ENCODE peak calls at places on chromosomes 4 and X, in nine cellular contexts. O is posterior cingulate gyrus; J is hippocampal formation; G is iPS-NIHi11; X is lower lobe of right lung; I is stimulated activated CD4-positive, alpha-beta T cell treated with anti-CD3 and anti-CD28 coated beads, Interleukin-2, amount 100 ng/mL, for 48 hours; U is ELR; V is caudate nucleus; Q is mesendoderm. R is an unnamed sample.
A peak's percentile ranks its signal among the peaks of the same experiment; 100 is the strongest.

GRCh38 chr4:142743071-142743825 is 102.9 kb downstream of the INPP4B start:
- DNase-seq in G (no peak), O (no peak), V (no peak), I (no peak), J (no peak), X (no peak), U (peak; percentile 25), Q (peak; percentile 6), R (no peak)

GRCh38 chr4:34094114-34094513 is 2150.2 kb downstream of the ARAP2 start:
- DNase-seq in I (no peak), O (no peak), G (no peak), U (no peak), Q (no peak), X (no peak), V (no peak), J (no peak), R (no peak)

GRCh38 chr4:43754566-43754965 is 694.0 kb downstream of the KCTD8 start:
- DNase-seq in X (no peak), O (no peak), U (no peak), Q (no peak), I (no peak), V (no peak), J (no peak), G (no peak), R (no peak)

GRCh38 chr4:121484633-121485032 is 103.8 kb upstream of the QRFPR start:
- DNase-seq in I (no peak), V (no peak), G (peak; percentile 48), O (no peak), X (peak; percentile 56), U (peak; percentile 76), Q (peak; percentile 77), J (no peak), R (peak; percentile 63)

GRCh38 chr4:178917756-178918155 is 1475.5 kb upstream of the AGA start:
- DNase-seq in J (no peak), Q (peak; percentile 62), X (no peak), I (no peak), O (no peak), V (peak; percentile 30), U (no peak), G (peak; percentile 19), R (no peak)

GRCh38 chr4:38056024-38056685 is 96.0 kb downstream of the PTTG2 start:
- DNase-seq in U (no peak), G (no peak), Q (no peak), J (no peak), O (no peak), X (no peak), I (no peak), V (no peak), R (no peak)

GRCh38 chr4:100340534-100341364 is 150.5 kb upstream of the DDIT4L start:
- DNase-seq in Q (no peak), J (no peak), V (no peak), I (no peak), O (no peak), X (no peak), U (peak; percentile 10), G (no peak), R (no peak)

GRCh38 chr4:6957148-6957520 is 47.5 kb downstream of the TBC1D14 start:
- DNase-seq in U (no peak), X (no peak), I (no peak), O (no peak), Q (no peak), G (no peak), V (no peak), J (no peak), R (no peak)

GRCh38 chrX:152958047-152958446 is 35.9 kb downstream of the PNMA5 start:
- DNase-seq in O (no peak), X (no peak), J (no peak), U (no peak), V (peak; percentile 1), Q (peak; percentile 1), I (no peak), G (no peak), R (no peak)

GRCh38 chr4:166972071-166972470 is 262.2 kb downstream of the SPOCK3 start:
- DNase-seq in U (peak; percentile 82), G (no peak), Q (no peak), I (no peak), V (no peak), O (no peak), X (no peak), J (no peak), R (no peak)

GRCh38 chrX:31546130-31546529 is 474.3 kb upstream of the FTHL17 start:
- DNase-seq in V (no peak), J (no peak), G (peak; percentile 3), O (peak; percentile 12), X (no peak), U (peak; percentile 84), I (no peak), Q (peak; percentile 53), R (no peak)

GRCh38 chrX:137418086-137418485 is 147.8 kb upstream of the ZIC3 start:
- DNase-seq in X (no peak), U (no peak), Q (no peak), O (no peak), I (no peak), J (no peak), V (no peak), G (no peak), R (no peak)

GRCh38 chr4:78409612-78410202 is 141.9 kb upstream of the ANXA3 start:
- DNase-seq in X (no peak), V (no peak), Q (no peak), I (no peak), U (no peak), O (no peak), G (no peak), J (no peak), R (no peak)

R was measured in NCI-H82.